ENCODE peak calls at places on chromosomes 12 and 14, in eight cellular contexts. R is effector memory CD4-positive, alpha-beta T cell; Y is transverse colon; D is aorta; M is neuronal stem cell; U is kidney; V is heart left ventricle; F is CD8-positive, alpha-beta T cell. C is an unnamed sample.
A peak's percentile ranks its signal among the peaks of the same experiment; 100 is the strongest.

GRCh38 chr12:20099395-20099976 is 268.9 kb upstream of the PDE3A start:
- DNase-seq in V (no peak), R (no peak), U (no peak), Y (no peak), D (no peak), F (no peak), M (no peak), C (no peak)

GRCh38 chr12:122001379-122002209 is 20.1 kb upstream of the BCL7A start:
- DNase-seq in V (no peak), Y (no peak), F (no peak), D (peak; percentile 31), M (peak; percentile 24), R (no peak), U (no peak), C (no peak)

GRCh38 chr12:131749618-131750315 is 38.9 kb downstream of the SFSWAP start:
- DNase-seq in M (no peak), D (no peak), V (no peak), U (no peak), Y (no peak), F (no peak), R (no peak), C (no peak)

GRCh38 chr14:67056684-67057083 is 132.6 kb upstream of the GARIN2 start:
- DNase-seq in F (peak; percentile 9), Y (no peak), U (peak; percentile 64), D (peak; percentile 69), V (no peak), M (no peak), R (no peak), C (no peak)

GRCh38 chr12:76346798-76347420 is 1.3 kb downstream of the BBS10 start:
- DNase-seq in R (no peak), D (no peak), M (no peak), U (no peak), Y (no peak), V (peak; percentile 25), F (no peak), C (no peak)

GRCh38 chr14:94386085-94387031 is 2.0 kb downstream of the SERPINA1 start:
- DNase-seq in D (no peak), Y (no peak), V (no peak), F (no peak), U (no peak), M (no peak), R (no peak), C (no peak)

GRCh38 chr14:86203843-86204242 is 673.9 kb downstream of the FLRT2 start:
- DNase-seq in R (no peak), Y (no peak), V (no peak), U (no peak), M (no peak), F (no peak), D (no peak), C (no peak)

GRCh38 chr14:86838363-86838762 is 1154.6 kb downstream of the GALC start:
- DNase-seq in M (no peak), F (no peak), Y (no peak), D (no peak), R (no peak), U (no peak), V (no peak), C (no peak)

GRCh38 chr12:1835178-1836131 is 15.1 kb downstream of the LRTM2 start:
- DNase-seq in R (no peak), U (peak; percentile 39), M (no peak), V (no peak), Y (no peak), F (no peak), D (peak; percentile 48), C (no peak)

GRCh38 chr12:127558363-127558762 is 708.6 kb upstream of the TMEM132C start:
- DNase-seq in M (no peak), U (no peak), R (no peak), F (no peak), Y (no peak), V (no peak), D (no peak), C (no peak)

GRCh38 chr12:51591020-51591901 is at the start of gene SCN8A:
- DNase-seq in Y (peak; percentile 27), R (no peak), M (peak; percentile 78), V (peak; percentile 24), D (no peak), F (peak; percentile 59), U (peak; percentile 67), C (peak; percentile 61)

GRCh38 chr12:12518464-12518845 is 44.2 kb downstream of the DUSP16 start:
- DNase-seq in R (no peak), F (no peak), Y (no peak), V (no peak), M (no peak), D (no peak), U (no peak), C (no peak)

GRCh38 chr12:16323010-16323409 is 24.4 kb upstream of the MGST1 start:
- DNase-seq in M (no peak), U (no peak), Y (no peak), D (no peak), V (no peak), F (no peak), R (no peak), C (no peak)

GRCh38 chr14:64806202-64806861 is 73.4 kb downstream of the SPTB start:
- DNase-seq in D (peak; percentile 85), F (no peak), Y (no peak), M (no peak), U (no peak), V (no peak), R (no peak), C (peak; percentile 91)

GRCh38 chr14:75125617-75126016 is 1.2 kb downstream of the NEK9 start:
- DNase-seq in M (no peak), R (no peak), U (no peak), Y (no peak), D (no peak), F (no peak), V (no peak), C (peak; percentile 22)

GRCh38 chr14:69044296-69044695 is 65.2 kb upstream of the ACTN1 start:
- DNase-seq in M (no peak), U (no peak), F (no peak), D (no peak), R (no peak), V (no peak), Y (no peak), C (no peak)

GRCh38 chr12:15861404-15861803 is 20.8 kb upstream of the STRAP start:
- DNase-seq in U (no peak), R (no peak), Y (no peak), D (no peak), M (no peak), V (no peak), F (no peak), C (no peak)

GRCh38 chr14:77554207-77554606 is 55.6 kb upstream of the ISM2 start:
- DNase-seq in F (no peak), R (no peak), U (no peak), M (no peak), Y (no peak), D (no peak), V (no peak), C (no peak)

GRCh38 chr12:94873368-94874085 is 130.0 kb downstream of the NDUFA12 start:
- DNase-seq in D (peak; percentile 77), V (peak; percentile 21), U (peak; percentile 80), F (no peak), R (no peak), Y (peak; percentile 42), M (peak; percentile 46), C (peak; percentile 26)

GRCh38 chr12:25323774-25324086 is 73.0 kb upstream of the KRAS start:
- DNase-seq in R (no peak), V (no peak), M (no peak), U (no peak), D (no peak), F (no peak), Y (no peak), C (no peak)

GRCh38 chr12:66405395-66405794 is 103.1 kb downstream of the HELB start:
- DNase-seq in F (no peak), R (no peak), D (no peak), V (no peak), Y (no peak), U (no peak), M (no peak), C (no peak)

GRCh38 chr12:109734219-109735000 is 20.8 kb downstream of the FAM222A start:
- DNase-seq in M (no peak), U (peak; percentile 62), Y (peak; percentile 9), F (peak; percentile 10), V (peak; percentile 22), D (peak; percentile 61), R (no peak), C (no peak)

GRCh38 chr14:21091784-21092146 is 6.7 kb downstream of the ZNF219 start:
- DNase-seq in U (peak; percentile 74), Y (no peak), D (peak; percentile 76), M (no peak), V (no peak), R (no peak), F (no peak), C (no peak)

GRCh38 chr12:46858368-46858767 is 32.6 kb upstream of the SLC38A4 start:
- DNase-seq in F (no peak), V (no peak), D (no peak), U (no peak), Y (no peak), M (no peak), R (no peak), C (peak; percentile 45)

GRCh38 chr12:46857486-46857885 is 31.7 kb upstream of the SLC38A4 start:
- DNase-seq in U (no peak), Y (no peak), M (no peak), R (no peak), D (no peak), V (no peak), F (no peak), C (no peak)

GRCh38 chr12:46855760-46856159 is 30.0 kb upstream of the SLC38A4 start:
- DNase-seq in Y (no peak), R (no peak), V (no peak), M (no peak), D (no peak), F (no peak), U (no peak), C (no peak)
- H3K9me3 ChIP-seq in Y (peaks cover 12% of the 10 kb centered on the region), R (no peaks in the 10 kb centered on the region), V (peaks cover 18% of the 10 kb centered on the region), M (peaks cover 2% of the 10 kb centered on the region), D (no peaks in the 10 kb centered on the region), F (no peaks in the 10 kb centered on the region), U (no peaks in the 10 kb centered on the region), C (peaks cover 13% of the 10 kb centered on the region)

DNA sequence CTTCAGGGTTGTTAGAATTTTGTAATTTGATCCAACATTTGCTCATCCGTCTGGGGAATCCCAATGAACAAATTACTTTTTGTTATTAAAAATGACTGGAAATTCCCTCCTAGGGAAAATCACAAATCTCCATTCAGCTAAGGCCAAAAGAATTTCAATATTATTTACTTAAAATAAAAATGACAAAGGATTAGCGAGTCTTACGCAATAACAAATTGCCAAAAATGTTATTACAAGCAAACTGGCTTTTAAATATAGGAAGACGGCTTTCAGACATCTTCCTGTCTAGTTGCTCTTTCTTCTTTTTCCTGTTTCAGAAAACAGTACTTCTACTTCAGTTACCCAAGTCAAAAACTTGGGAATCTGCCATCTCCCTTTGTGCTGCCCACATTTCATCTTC is 92.4 kb upstream of the TSPAN8 start:
- DNase-seq in Y (no peak), U (no peak), R (no peak), M (no peak), D (no peak), F (no peak), V (no peak), C (no peak)
- H3K9me3 ChIP-seq in Y (peaks cover 24% of the 10 kb centered on the region), U (peaks cover 2% of the 10 kb centered on the region), R (no peaks in the 10 kb centered on the region), M (no peaks in the 10 kb centered on the region), D (peaks cover 2% of the 10 kb centered on the region), F (no peaks in the 10 kb centered on the region), V (peaks cover 27% of the 10 kb centered on the region), C (peaks cover 5% of the 10 kb centered on the region)

GRCh38 chr14:99009875-99010274 is 262.1 kb downstream of the BCL11B start:
- DNase-seq in U (no peak), V (no peak), Y (no peak), M (no peak), D (no peak), R (no peak), F (peak; percentile 27), C (no peak)
- H3K9me3 ChIP-seq in U (no peaks in the 10 kb centered on the region), V (no peaks in the 10 kb centered on the region), Y (no peaks in the 10 kb centered on the region), M (no peaks in the 10 kb centered on the region), D (no peaks in the 10 kb centered on the region), R (no peaks in the 10 kb centered on the region), F (no peaks in the 10 kb centered on the region), C (no peaks in the 10 kb centered on the region)

GRCh38 chr12:120941846-120942405 is 36.4 kb upstream of the HNF1A start:
- DNase-seq in F (no peak), Y (no peak), U (no peak), D (peak; percentile 24), R (no peak), V (no peak), M (no peak), C (no peak)
- H3K9me3 ChIP-seq in F (no peaks in the 10 kb centered on the region), Y (no peaks in the 10 kb centered on the region), U (no peaks in the 10 kb centered on the region), D (no peaks in the 10 kb centered on the region), R (no peaks in the 10 kb centered on the region), V (no peaks in the 10 kb centered on the region), M (no peaks in the 10 kb centered on the region), C (no peaks in the 10 kb centered on the region)